ENCODE peak calls at places on chromosomes 4 and X, in five cellular contexts. R, P, D, V and Z are unnamed samples.

GRCh38 chr4:89382439-89382838 is 74.8 kb upstream of the GPRIN3 start:
- DNase-seq in D (no peak), R (no peak), V (no peak), P (no peak), Z (no peak)

GRCh38 chr4:118682928-118683327 is 2.3 kb upstream of the METTL14 start:
- DNase-seq in V (no peak), P (no peak), R (no peak), D (peak), Z (no peak)

GRCh38 chr4:69874507-69874906 is 14.6 kb upstream of the SULT1E1 start:
- DNase-seq in V (no peak), R (no peak), P (no peak), D (no peak), Z (peak)

GRCh38 chr4:76581276-76581675 is 146.2 kb downstream of the SHROOM3 start:
- DNase-seq in P (no peak), V (no peak), R (no peak), D (no peak), Z (no peak)

GRCh38 chr4:88962430-88962829 is 94.6 kb downstream of the FAM13A start:
- DNase-seq in R (no peak), P (no peak), D (no peak), V (no peak), Z (no peak)

GRCh38 chr4:55077577-55077976 is 47.8 kb downstream of the KDR start:
- DNase-seq in P (no peak), R (no peak), V (no peak), D (no peak), Z (no peak)

GRCh38 chrX:149275836-149276235 is 229.3 kb downstream of the IDS start:
- DNase-seq in D (no peak), V (no peak), R (no peak), P (no peak), Z (no peak)

GRCh38 chr4:179750374-179750773 is 2308.1 kb upstream of the AGA start:
- DNase-seq in V (no peak), D (peak), R (no peak), P (no peak), Z (no peak)

GRCh38 chrX:42450228-42450627 is 327.7 kb downstream of the PPP1R2C start:
- DNase-seq in R (no peak), P (no peak), V (no peak), D (no peak), Z (no peak)

GRCh38 chr4:154582723-154583122 is 7.8 kb downstream of the FGA start:
- DNase-seq in P (no peak), V (no peak), R (no peak), D (no peak), Z (no peak)

GRCh38 chrX:102339312-102340298 is 92.6 kb downstream of the NXF2 start:
- DNase-seq in D (no peak), V (no peak), P (no peak), R (peak), Z (no peak)

GRCh38 chrX:110049096-110049495 is 46.2 kb downstream of the TMEM164 start:
- DNase-seq in R (no peak), P (no peak), D (no peak), V (no peak), Z (no peak)

GRCh38 chr4:47049347-47049746 is 18.0 kb downstream of the GABRB1 start:
- DNase-seq in P (no peak), V (no peak), R (no peak), D (no peak), Z (no peak)

GRCh38 chr4:41069838-41070237 is 144.5 kb downstream of the APBB2 start:
- DNase-seq in R (peak), D (no peak), V (no peak), P (no peak), Z (no peak)

GRCh38 chrX:18938710-18939109 is 45.2 kb downstream of the PHKA2 start:
- DNase-seq in V (no peak), R (no peak), D (no peak), P (no peak), Z (no peak)

GRCh38 chrX:48864210-48864609 is 28.8 kb upstream of the PCSK1N start:
- DNase-seq in V (no peak), R (no peak), D (peak), P (no peak), Z (no peak)

GRCh38 chr4:15337258-15337657 is 90.6 kb upstream of the C1QTNF7 start:
- DNase-seq in V (no peak), P (no peak), D (no peak), R (no peak), Z (no peak)

GRCh38 chrX:114626323-114626722 is 42.4 kb downstream of the HTR2C start:
- DNase-seq in R (no peak), V (no peak), P (no peak), D (peak), Z (no peak)

GRCh38 chr4:40626183-40626990 is 3.3 kb downstream of the RBM47 start:
- DNase-seq in R (no peak), V (no peak), P (no peak), D (peak), Z (no peak)

DNA sequence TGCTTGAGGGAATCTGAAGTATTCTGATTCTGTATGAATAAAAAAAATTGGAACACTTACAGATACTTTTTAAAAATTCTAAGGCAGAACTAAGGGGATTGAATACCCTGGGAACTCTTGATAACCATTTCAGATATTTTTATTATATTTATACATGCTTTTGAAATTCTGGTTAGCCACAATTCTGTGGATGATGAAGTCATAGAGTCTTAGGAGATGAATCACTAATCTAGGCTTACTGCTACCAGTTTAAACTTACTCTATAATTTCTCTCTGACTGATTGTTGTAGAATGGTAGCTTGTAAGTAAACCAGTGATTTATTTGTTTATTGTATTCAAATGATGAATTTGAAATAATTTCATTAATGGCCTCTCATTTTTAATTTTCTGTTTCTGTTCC is 11.4 kb upstream of the SLAIN2 start:
- DNase-seq in R (no peak), P (no peak), V (no peak), D (peak), Z (peak)
- H3K9ac ChIP-seq in R (no peak), P (no peak), V (no peak), D (peak), Z (no peak)

DNA sequence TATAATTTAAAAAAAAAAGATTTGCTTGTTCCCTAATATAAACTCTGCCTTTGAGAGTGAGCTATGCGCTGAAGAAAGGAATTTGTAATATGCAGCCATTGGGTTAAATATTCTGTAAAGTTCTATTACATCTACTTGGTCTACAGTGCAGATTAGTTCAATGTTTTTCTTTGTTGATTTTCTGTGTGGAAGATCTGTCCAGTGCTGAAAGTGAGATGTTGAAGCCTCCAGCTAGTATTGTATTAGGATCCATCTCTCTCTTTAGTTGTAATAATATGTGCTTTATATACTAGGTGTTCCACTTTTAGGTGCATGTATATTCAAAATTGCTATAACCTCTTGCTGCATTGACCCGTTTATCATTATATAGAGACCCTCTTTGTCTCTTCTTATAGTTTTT is 49.8 kb downstream of the MAGEE1 start:
- DNase-seq in V (no peak), D (no peak), R (no peak), P (no peak), Z (no peak)
- H2BK12ac ChIP-seq in V (no peak), D (no peak), R (no peak), P (no peak), Z (no peak)

DNA sequence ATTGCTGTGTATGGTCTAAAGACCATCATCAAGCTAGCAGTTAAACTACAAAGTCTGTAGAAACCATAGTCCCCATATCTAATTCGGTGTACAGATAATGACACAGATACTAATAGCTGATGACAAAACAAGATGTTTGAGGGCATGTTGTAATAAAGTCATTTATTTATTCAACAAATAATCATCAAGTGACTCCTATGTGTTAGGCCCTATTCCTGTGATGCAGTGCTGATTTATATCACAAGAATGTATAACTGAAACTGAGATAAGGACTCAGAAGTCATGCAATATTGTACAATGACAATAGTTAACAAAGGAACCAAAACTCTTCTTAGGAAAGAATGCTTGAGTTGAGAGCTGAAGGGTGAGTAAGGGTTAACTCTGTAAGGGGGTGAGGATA is 315.0 kb upstream of the NR3C2 start:
- DNase-seq in R (no peak), D (no peak), V (no peak), P (no peak), Z (no peak)
- H3K4ac ChIP-seq in R (no peak), D (no peak), V (no peak), P (no peak), Z (no peak)

DNA sequence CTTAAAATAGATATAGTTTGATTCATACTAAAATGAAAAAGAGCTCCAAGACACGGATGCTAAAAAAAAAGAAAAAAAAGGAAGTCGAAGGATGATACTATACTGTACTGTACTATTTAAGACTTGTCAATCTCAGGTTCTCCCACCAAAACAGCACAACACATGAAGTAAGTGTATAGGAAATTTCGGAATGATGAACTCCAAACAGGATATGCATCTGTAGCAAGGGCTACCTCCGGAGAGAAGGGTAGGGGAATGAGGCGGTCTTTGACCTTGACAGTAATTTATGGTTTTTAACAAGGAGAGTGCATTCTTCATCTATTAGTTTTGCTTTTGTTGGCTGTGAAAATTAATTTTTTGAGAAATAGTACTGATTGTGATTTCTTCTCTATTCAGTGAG is 541 bp upstream of the FIP1L1 start:
- DNase-seq in V (no peak), D (no peak), P (no peak), R (no peak), Z (no peak)
- H3K9ac ChIP-seq in V (no peak), D (peak), P (no peak), R (no peak), Z (no peak)

DNA sequence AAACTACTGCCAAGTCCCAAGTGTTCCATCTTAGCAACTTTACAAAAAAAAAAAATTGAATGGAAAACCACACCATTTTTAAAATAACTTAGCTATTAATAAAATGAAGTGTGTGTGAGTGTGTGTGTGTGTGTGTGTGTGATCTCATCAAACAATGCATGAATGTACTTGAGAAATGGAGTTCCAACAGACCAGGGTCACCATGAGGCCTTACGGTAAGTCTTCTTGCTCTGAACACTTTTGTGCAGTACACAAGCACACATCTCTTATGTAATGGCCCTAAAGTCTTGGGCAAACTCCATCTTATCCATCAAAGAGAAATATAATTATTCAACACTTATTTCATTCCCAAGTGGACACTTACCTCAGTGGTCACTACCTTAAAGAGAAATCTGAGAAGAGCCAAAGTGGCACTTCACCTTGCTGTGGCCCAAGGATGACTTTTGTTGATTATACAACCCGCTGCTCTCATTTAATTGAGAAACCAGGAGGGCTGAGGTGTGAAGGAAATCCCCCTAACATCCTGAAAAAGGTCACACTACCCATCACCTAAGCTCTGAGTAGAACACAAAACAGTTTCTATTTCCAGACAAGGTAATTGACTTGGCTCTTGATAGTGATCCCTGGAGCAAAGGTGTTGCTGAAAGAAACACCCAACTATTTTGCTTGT is 96.5 kb upstream of the PRDX4 start:
- DNase-seq in D (no peak), V (no peak), R (no peak), P (no peak), Z (no peak)
- H2BK12ac ChIP-seq in D (no peak), V (no peak), R (no peak), P (no peak), Z (no peak)

DNA sequence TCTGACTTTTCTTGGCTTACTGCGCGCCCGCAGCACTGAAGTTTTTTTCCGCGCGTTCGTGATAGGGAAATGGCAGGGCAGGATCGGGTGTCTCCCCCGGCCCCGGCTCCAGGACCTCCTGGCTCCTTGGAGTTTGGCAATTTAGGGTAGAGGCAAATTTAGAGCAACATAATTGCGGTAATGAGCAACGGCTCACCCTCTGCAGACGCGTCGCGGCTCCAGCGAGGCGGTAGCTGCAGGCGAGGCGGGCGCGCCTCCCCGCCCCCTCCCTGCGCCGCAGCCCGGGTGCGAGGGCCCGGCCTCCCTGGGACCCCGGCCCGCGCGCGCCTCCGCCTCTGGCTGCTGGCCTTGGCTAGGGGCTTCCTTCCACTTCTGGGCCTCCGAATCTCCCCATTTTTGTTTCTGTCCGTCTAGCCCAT is 6.2 kb downstream of the MSX1 start:
- DNase-seq in V (no peak), D (no peak), P (no peak), R (no peak), Z (no peak)
- H3K4ac ChIP-seq in V (no peak), D (no peak), P (no peak), R (no peak), Z (no peak)

GRCh38 chrX:136780738-136781137 is at the start of gene ARHGEF6:
- DNase-seq in R (no peak), P (no peak), V (no peak), D (no peak), Z (no peak)

GRCh38 chrX:136780241-136780640 is 491 bp downstream of the ARHGEF6 start:
- DNase-seq in P (no peak), V (no peak), R (no peak), D (no peak), Z (no peak)

GRCh38 chrX:136778020-136778419 is 2.7 kb downstream of the ARHGEF6 start:
- DNase-seq in D (no peak), R (no peak), V (no peak), P (no peak), Z (no peak)

GRCh38 chrX:136779346-136779781 is 1.4 kb downstream of the ARHGEF6 start:
- DNase-seq in V (no peak), D (no peak), R (no peak), P (no peak), Z (no peak)

GRCh38 chrX:136778914-136779313 is 1.8 kb downstream of the ARHGEF6 start:
- DNase-seq in R (no peak), P (no peak), D (no peak), V (no peak), Z (no peak)
- H3K9ac ChIP-seq in R (no peak), P (no peak), D (no peak), V (no peak), Z (no peak)

DNA sequence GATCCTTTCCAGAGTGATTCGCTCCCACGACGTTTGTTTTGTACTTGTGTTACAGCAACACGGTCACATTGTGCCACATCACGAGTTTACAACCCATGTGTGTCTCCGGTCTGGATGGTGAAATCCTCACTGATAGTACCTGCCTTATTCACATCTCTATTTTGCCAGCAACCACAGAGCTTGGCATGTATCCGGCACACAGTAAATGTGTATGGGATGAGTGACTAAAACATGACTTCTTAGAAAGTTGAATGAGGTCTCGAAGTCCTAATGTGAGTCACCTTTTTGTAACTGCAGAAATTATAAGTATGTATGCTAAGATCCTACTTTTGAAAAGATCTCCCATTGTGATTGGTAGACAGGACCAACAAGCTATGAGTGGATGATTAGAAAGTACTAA is 7.5 kb downstream of the STOX2 start:
- DNase-seq in P (no peak), V (no peak), D (no peak), R (no peak), Z (no peak)
- H2BK12ac ChIP-seq in P (no peak), V (no peak), D (no peak), R (no peak), Z (no peak)